ENCODE peak calls at places on chromosomes 2 and 18, in four cellular contexts. Y, E, B and N are unnamed samples.

GRCh38 chr2:154455871-154456270 is 242.6 kb upstream of the KCNJ3 start:
- DNase-seq in Y (no peak), E (no peak), B (no peak), N (no peak)

GRCh38 chr2:105238664-105239240 is 2.8 kb upstream of the GPR45 start:
- DNase-seq in Y (no peak), E (no peak), B (no peak), N (no peak)

GRCh38 chr2:159694500-159695040 is 17.7 kb upstream of the MARCHF7 start:
- DNase-seq in Y (no peak), E (no peak), B (no peak), N (no peak)

GRCh38 chr2:37168217-37168981 is 11.6 kb upstream of the EIF2AK2 start:
- DNase-seq in Y (peak), E (peak), B (no peak), N (peak)

GRCh38 chr2:183532514-183532913 is 408.3 kb downstream of the NUP35 start:
- DNase-seq in Y (no peak), E (no peak), B (no peak), N (no peak)

GRCh38 chr18:75142677-75143076 is 66.3 kb downstream of the PTGR3 start:
- DNase-seq in Y (no peak), E (no peak), B (no peak), N (no peak)

GRCh38 chr2:28627722-28628480 is 123.7 kb upstream of the PPP1CB start:
- DNase-seq in Y (no peak), E (no peak), B (no peak), N (no peak)

GRCh38 chr2:112217854-112218253 is 37.0 kb downstream of the ZC3H8 start:
- DNase-seq in Y (no peak), E (no peak), B (no peak), N (no peak)

GRCh38 chr2:36461039-36461681 is 105.6 kb downstream of the CRIM1 start:
- DNase-seq in Y (no peak), E (peak), B (peak), N (no peak)

GRCh38 chr2:121363632-121364420 is 78.8 kb upstream of the TFCP2L1 start:
- DNase-seq in Y (no peak), E (no peak), B (no peak), N (no peak)

GRCh38 chr2:240324312-240325005 is 111.0 kb upstream of the GPC1 start:
- DNase-seq in Y (no peak), E (no peak), B (no peak), N (no peak)

GRCh38 chr2:15668611-15669305 is 77.1 kb downstream of the DDX1 start:
- DNase-seq in Y (no peak), E (peak), B (no peak), N (peak)

GRCh38 chr2:160583823-160584537 is 90.4 kb upstream of the RBMS1 start:
- DNase-seq in Y (no peak), E (no peak), B (no peak), N (no peak)

GRCh38 chr2:85032621-85033020 is 61.7 kb downstream of the KCMF1 start:
- DNase-seq in Y (no peak), E (no peak), B (no peak), N (no peak)

GRCh38 chr18:75489493-75490190 is 62.1 kb upstream of the SMIM21 start:
- DNase-seq in Y (no peak), E (peak), B (no peak), N (no peak)

GRCh38 chr2:82109418-82109817 is 1804.9 kb upstream of the LRRTM1 start:
- DNase-seq in Y (no peak), E (no peak), B (no peak), N (no peak)

GRCh38 chr18:45997689-45998088 is 30.6 kb upstream of the EPG5 start:
- DNase-seq in Y (no peak), E (no peak), B (no peak), N (no peak)

DNA sequence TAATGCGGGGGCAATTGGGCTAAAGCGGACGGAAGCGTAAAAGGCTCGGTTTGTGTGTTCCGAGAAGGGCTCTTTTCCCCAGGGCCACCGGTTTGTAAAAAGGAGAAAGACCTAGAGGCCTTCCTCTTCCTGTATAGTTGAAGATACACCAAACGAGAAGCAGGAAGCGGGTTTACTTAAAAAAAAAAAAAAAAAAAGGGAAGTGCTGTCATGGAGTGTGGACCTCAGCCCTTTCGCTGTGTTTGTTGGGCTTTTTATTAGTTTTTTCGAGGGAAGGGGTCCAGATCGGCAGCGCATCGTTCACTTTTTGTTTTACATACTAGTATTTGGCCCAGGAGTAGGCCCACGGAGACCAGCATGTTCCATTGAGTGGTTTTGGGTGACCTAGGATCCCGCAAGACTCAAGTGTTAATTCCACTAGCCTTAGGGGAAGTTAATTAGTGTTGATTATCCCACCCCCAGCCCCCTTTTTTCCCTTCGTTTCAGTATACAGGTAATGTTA is 669 bp downstream of the ACTR2 start:
- DNase-seq in Y (peak), E (peak), B (peak), N (peak)
- TF ChIP-seq FOXM1 in Y (no peak), E (no peak), B (no peak), N (no peak)

GRCh38 chr2:25371253-25372241 is 29.8 kb upstream of the DNMT3A start:
- DNase-seq in Y (no peak), E (no peak), B (no peak), N (no peak)

GRCh38 chr2:25374411-25374810 is 32.7 kb upstream of the DNMT3A start:
- DNase-seq in Y (no peak), E (no peak), B (no peak), N (no peak)

GRCh38 chr2:25372405-25373268 is 30.9 kb upstream of the DNMT3A start:
- DNase-seq in Y (no peak), E (no peak), B (no peak), N (no peak)

GRCh38 chr2:25374827-25375226 is 33.1 kb upstream of the DNMT3A start:
- DNase-seq in Y (no peak), E (no peak), B (no peak), N (no peak)

GRCh38 chr2:25373269-25373981 is 31.7 kb upstream of the DNMT3A start:
- DNase-seq in Y (no peak), E (no peak), B (no peak), N (no peak)
- TF ChIP-seq FOXK2 in Y (no peak), E (no peak), B (no peak), N (no peak)

DNA sequence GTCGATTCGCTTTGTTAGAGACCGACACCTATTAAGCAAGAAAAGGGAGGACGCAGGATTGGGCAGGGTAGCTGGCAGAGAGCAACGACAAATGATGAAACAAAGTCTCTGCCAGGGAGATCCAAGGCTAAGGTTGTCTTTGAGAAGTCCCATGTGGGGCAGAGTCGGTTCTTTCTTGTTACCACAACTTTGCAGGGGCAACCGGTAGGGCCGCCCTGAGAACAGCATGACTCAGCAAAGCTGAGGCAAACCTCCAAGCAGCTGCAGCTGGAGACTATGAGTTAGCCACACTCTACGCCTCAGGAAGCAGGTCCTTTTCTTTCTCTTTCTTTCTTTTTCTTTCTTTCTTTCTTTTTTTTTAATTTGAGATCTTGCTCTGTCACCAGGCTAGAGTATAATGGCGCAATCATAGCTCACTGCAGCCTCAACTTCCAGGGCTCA is 452.3 kb upstream of the ID2 start:
- DNase-seq in Y (peak), E (peak), B (no peak), N (no peak)
- TF ChIP-seq FOXM1 in Y (no peak), E (no peak), B (peak), N (no peak)

GRCh38 chr2:189210250-189211075 is 30.9 kb upstream of the COL5A2 start:
- DNase-seq in Y (peak), E (no peak), B (no peak), N (no peak)
- TF ChIP-seq FOXK2 in Y (no peak), E (no peak), B (no peak), N (no peak)

GRCh38 chr2:119719261-119719627 is 40.2 kb downstream of the TMEM177 start:
- DNase-seq in Y (no peak), E (no peak), B (no peak), N (no peak)
- TF ChIP-seq FOXM1 in Y (no peak), E (no peak), B (no peak), N (no peak)

DNA sequence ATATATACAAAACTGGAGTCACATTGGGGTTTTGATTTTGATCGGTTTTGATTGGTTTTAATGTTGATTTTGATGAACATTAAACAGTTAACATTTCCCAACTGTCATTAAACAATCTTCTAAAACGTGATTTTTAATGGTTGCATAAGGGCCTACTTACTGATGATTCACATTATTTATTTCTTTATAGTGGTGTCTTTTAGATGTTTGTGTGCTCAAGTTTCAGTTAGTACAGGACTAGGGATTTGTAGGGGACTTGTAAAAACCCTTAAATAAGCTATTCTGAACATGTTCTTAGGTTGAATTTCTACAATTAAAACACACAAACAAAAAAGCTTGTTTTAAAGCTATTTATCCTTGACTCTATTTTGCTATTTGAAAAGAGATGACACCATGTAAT is 61.6 kb downstream of the TTC21B start:
- DNase-seq in Y (no peak), E (no peak), B (no peak), N (no peak)
- TF ChIP-seq FOXK2 in Y (no peak), E (no peak), B (no peak), N (no peak)